ENCODE peak calls at places on chromosomes 12 and 14, in six cellular contexts. E is CD4-positive, alpha-beta memory T cell; R is CD8-positive, alpha-beta T cell; B is A549; K is small intestine; A is heart right ventricle. T is an unnamed sample. For H3K4me1, the result is how much of the 10 kb centered on the place peaks cover.

GRCh38 chr12:93016752-93017350 is 87.8 kb upstream of the EEA1 start:
- DNase-seq in R (no peak), A (no peak), B (no peak), K (no peak), E (no peak), T (no peak)

GRCh38 chr14:20714593-20715250 is 26.2 kb downstream of the ANG start:
- DNase-seq in K (peak), A (peak), E (no peak), B (no peak), R (no peak), T (no peak)

GRCh38 chr12:5163661-5164060 is 120.0 kb downstream of the KCNA5 start:
- DNase-seq in B (no peak), E (no peak), K (no peak), R (no peak), A (no peak), T (no peak)

GRCh38 chr12:131372706-131373195 is 338.1 kb upstream of the SFSWAP start:
- DNase-seq in E (no peak), R (no peak), K (no peak), A (no peak), B (no peak), T (no peak)

GRCh38 chr12:50597200-50598195 is 92.7 kb downstream of the DIP2B start:
- DNase-seq in E (peak), A (no peak), R (peak), B (peak), K (no peak), T (peak)

GRCh38 chr12:126493366-126494108 is 1428.3 kb downstream of the AACS start:
- DNase-seq in A (no peak), R (no peak), B (no peak), K (no peak), E (no peak), T (no peak)

GRCh38 chr14:101217972-101218371 is 314.4 kb upstream of the RTL1 start:
- DNase-seq in A (no peak), B (no peak), E (no peak), K (no peak), R (no peak), T (no peak)

GRCh38 chr14:55911794-55912193 is 206.4 kb upstream of the PELI2 start:
- DNase-seq in R (no peak), A (no peak), B (no peak), K (no peak), E (no peak), T (no peak)

GRCh38 chr14:77613207-77613606 is 3.2 kb downstream of the SPTLC2 start:
- DNase-seq in B (no peak), R (no peak), K (no peak), A (no peak), E (no peak), T (no peak)

GRCh38 chr12:27331299-27331926 is 1.2 kb upstream of the BMAL2 start:
- DNase-seq in A (no peak), K (peak), R (no peak), E (no peak), B (peak), T (peak)

GRCh38 chr12:111359914-111360276 is 9.0 kb downstream of the PHETA1 start:
- DNase-seq in A (no peak), B (no peak), R (no peak), E (no peak), K (peak), T (no peak)

GRCh38 chr12:111360325-111360930 is 8.5 kb downstream of the PHETA1 start:
- DNase-seq in R (no peak), B (no peak), E (no peak), A (no peak), K (no peak), T (no peak)

GRCh38 chr12:111361073-111361716 is 7.7 kb downstream of the PHETA1 start:
- DNase-seq in R (no peak), B (no peak), K (no peak), A (no peak), E (no peak), T (no peak)

GRCh38 chr12:111361717-111362576 is 6.9 kb downstream of the PHETA1 start:
- DNase-seq in K (no peak), R (no peak), B (no peak), E (no peak), A (peak), T (no peak)

GRCh38 chr12:111359231-111359913 is 9.5 kb downstream of the PHETA1 start:
- DNase-seq in A (no peak), B (no peak), E (no peak), R (no peak), K (peak), T (no peak)
- H3K4me1 ChIP-seq in A (under half), B (under half), E (under half), R (under half), K (under half), T (under half)

GRCh38 chr12:75658286-75658685 is 146.9 kb upstream of the KRR1 start:
- DNase-seq in B (no peak), E (no peak), K (no peak), R (no peak), A (no peak), T (no peak)
- H3K4me1 ChIP-seq in B (under half), E (under half), K (under half), R (under half), A (under half), T (under half)

GRCh38 chr14:102927878-102928411 is 5.5 kb downstream of the AMN start:
- DNase-seq in K (peak), B (no peak), A (no peak), R (no peak), E (no peak), T (no peak)

GRCh38 chr14:102926104-102926503 is 3.6 kb downstream of the AMN start:
- DNase-seq in A (no peak), K (no peak), B (no peak), R (no peak), E (no peak), T (no peak)

GRCh38 chr14:102925646-102926045 is 3.2 kb downstream of the AMN start:
- DNase-seq in B (no peak), E (no peak), A (no peak), R (no peak), K (no peak), T (no peak)

GRCh38 chr14:102928412-102929348 is 6.2 kb downstream of the AMN start:
- DNase-seq in R (peak), E (peak), K (peak), B (no peak), A (peak), T (peak)

DNA sequence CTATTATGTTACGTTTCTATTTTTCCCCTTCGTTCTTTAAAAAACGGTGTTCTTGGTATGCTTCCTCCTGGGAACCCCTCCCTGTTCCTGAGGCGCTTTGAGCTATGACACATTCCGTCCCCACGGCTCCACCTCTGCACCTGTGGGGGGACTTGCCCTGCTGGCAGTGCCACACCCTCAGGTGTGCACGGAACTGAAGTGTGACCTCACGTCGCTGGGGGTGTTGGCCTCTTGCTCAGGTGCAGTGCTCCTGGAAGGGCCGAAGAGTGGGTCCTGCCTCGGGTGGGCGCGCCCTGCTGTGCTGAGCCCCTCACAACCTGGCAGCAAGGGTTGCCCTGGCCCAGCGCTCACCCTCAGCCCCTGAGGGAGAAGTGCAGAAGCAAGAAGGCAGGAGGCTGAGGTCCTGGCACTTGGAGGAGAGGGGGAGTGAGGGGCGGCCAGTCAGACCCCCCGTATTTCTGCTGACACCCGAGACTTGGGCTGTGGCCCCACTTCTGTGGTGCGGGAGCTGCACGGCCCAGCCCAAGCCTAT is 4.9 kb downstream of the AMN start:
- DNase-seq in R (no peak), B (no peak), K (peak), A (no peak), E (no peak), T (no peak)
- H3K4me1 ChIP-seq in R (under half), B (under half), K (under half), A (under half), E (under half), T (under half)

GRCh38 chr12:8052679-8053078 is 13.5 kb downstream of the C3AR1 start:
- DNase-seq in A (no peak), B (no peak), K (no peak), E (no peak), R (no peak), T (no peak)

GRCh38 chr12:8050600-8051250 is 15.4 kb downstream of the C3AR1 start:
- DNase-seq in A (no peak), K (no peak), B (no peak), E (no peak), R (no peak), T (no peak)

GRCh38 chr12:8057291-8057690 is 8.9 kb downstream of the C3AR1 start:
- DNase-seq in B (no peak), R (no peak), E (no peak), K (no peak), A (no peak), T (no peak)

GRCh38 chr12:8057839-8058238 is 8.3 kb downstream of the C3AR1 start:
- DNase-seq in B (no peak), R (no peak), A (no peak), E (no peak), K (no peak), T (no peak)

GRCh38 chr12:8054821-8055220 is 11.3 kb downstream of the C3AR1 start:
- DNase-seq in E (no peak), A (no peak), R (no peak), K (no peak), B (no peak), T (no peak)
- H3K4me1 ChIP-seq in E (under half), A (under half), R (under half), K (under half), B (under half), T (under half)

DNA sequence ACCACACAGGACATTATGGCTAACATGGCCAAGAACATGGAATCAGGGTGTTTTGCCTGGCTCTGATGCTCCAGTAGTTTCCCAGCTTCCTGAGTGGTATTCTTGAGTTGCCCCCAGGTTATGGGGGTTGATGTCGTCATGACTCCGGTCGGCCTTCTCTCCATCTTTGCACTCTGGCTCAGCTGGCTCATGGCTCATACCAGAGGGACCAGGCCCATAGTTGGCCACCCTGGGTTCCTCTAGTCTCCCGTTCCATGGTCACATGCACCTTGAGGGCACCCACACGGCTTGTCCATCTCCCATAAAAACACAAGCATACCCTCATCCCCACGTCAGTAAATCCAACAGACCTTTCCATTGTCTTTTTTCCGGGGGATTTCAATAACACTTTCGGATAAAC is 23.7 kb upstream of the MAPKAPK5 start:
- DNase-seq in A (no peak), E (no peak), K (no peak), R (no peak), B (no peak), T (no peak)
- H3K4me1 ChIP-seq in A (under half), E (under half), K (under half), R (under half), B (under half), T (under half)

GRCh38 chr14:93967637-93968250 is 8.6 kb downstream of the ASB2 start:
- DNase-seq in B (no peak), E (no peak), K (no peak), A (no peak), R (no peak), T (no peak)
- H3K4me1 ChIP-seq in B (under half), E (half or more), K (under half), A (half or more), R (under half), T (under half)

DNA sequence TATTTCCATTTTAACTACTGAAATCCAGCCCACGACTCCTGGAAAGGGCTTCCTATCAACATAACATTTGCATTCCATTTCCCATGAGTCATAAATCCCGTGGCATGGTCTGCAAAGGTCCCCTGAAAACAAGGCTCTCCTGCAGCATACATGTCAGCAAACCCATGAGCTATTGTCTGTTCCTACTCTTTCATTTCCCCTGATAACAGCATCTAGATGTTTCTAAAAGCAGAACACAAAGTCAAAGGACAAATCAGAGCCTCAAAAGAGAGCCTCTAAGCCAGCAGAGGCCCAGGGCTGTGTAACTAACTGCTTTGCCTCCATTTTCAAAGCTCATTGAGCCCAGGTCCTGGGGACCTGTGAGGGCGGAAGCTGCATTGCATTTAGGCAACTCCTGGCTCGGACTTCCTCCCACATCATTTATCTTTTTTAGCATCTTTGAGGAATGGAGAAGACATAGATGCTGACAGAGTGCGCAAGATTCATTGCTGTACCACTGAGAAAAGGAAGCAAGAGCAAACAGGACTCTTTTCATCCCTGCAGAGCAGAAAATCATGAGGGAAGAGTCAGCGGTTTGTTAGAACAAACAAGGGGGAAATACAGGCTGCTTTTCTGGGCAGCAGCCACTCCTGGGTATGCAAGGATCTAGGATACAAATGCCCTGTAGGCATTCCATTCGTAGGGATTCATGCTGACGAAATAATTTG is 131.2 kb downstream of the TMEM132D start:
- DNase-seq in K (no peak), B (no peak), R (no peak), A (no peak), E (no peak), T (no peak)
- H3K4me1 ChIP-seq in K (under half), B (under half), R (under half), A (under half), E (under half), T (under half)

T was measured in CD4-positive, CD25-positive, alpha-beta regulatory T cell.